ENCODE peak calls at places on chromosomes 2 and 18, in seven cellular contexts. One of them, this sample, is unnamed.

GRCh38 chr18:22170421-22171262 is 1.3 kb downstream of the GATA6 start:
- DNase-seq in A549: peak; percentile 15
- DNase-seq in A673: peak; percentile 32
- DNase-seq in SK-N-SH: peak; percentile 39
- DNase-seq in osteoblast: peak; percentile 97
- DNase-seq in CD4-positive, alpha-beta memory T cell: no peak
- DNase-seq in naive thymus-derived CD4-positive, alpha-beta T cell: no peak
- DNase-seq in this sample: no peak

GRCh38 chr2:162123806-162124758 is 28.0 kb downstream of the GCG start:
- DNase-seq in osteoblast: no peak
- DNase-seq in A673: peak; percentile 73
- DNase-seq in CD4-positive, alpha-beta memory T cell: peak; percentile 64
- DNase-seq in SK-N-SH: peak; percentile 42
- DNase-seq in A549: peak; percentile 35
- DNase-seq in naive thymus-derived CD4-positive, alpha-beta T cell: peak; percentile 40
- DNase-seq in this sample: no peak

GRCh38 chr2:151363709-151364108 is 6.3 kb downstream of the TNFAIP6 start:
- DNase-seq in A673: no peak
- DNase-seq in osteoblast: no peak
- DNase-seq in naive thymus-derived CD4-positive, alpha-beta T cell: no peak
- DNase-seq in A549: no peak
- DNase-seq in SK-N-SH: no peak
- DNase-seq in CD4-positive, alpha-beta memory T cell: no peak
- DNase-seq in this sample: no peak

GRCh38 chr2:232576995-232577394 is 26.5 kb downstream of the EIF4E2 start:
- DNase-seq in osteoblast: no peak
- DNase-seq in A673: no peak
- DNase-seq in SK-N-SH: no peak
- DNase-seq in CD4-positive, alpha-beta memory T cell: no peak
- DNase-seq in naive thymus-derived CD4-positive, alpha-beta T cell: no peak
- DNase-seq in A549: no peak
- DNase-seq in this sample: no peak

GRCh38 chr2:237150186-237150585 is 64.5 kb downstream of the COPS8 start:
- DNase-seq in SK-N-SH: no peak
- DNase-seq in osteoblast: no peak
- DNase-seq in A673: no peak
- DNase-seq in naive thymus-derived CD4-positive, alpha-beta T cell: no peak
- DNase-seq in A549: no peak
- DNase-seq in CD4-positive, alpha-beta memory T cell: no peak
- DNase-seq in this sample: no peak

GRCh38 chr2:29660216-29660615 is 261.2 kb downstream of the ALK start:
- DNase-seq in SK-N-SH: no peak
- DNase-seq in naive thymus-derived CD4-positive, alpha-beta T cell: no peak
- DNase-seq in A673: no peak
- DNase-seq in A549: no peak
- DNase-seq in osteoblast: no peak
- DNase-seq in CD4-positive, alpha-beta memory T cell: no peak
- DNase-seq in this sample: no peak

GRCh38 chr2:24304621-24305020 is 55.7 kb downstream of the ITSN2 start:
- DNase-seq in CD4-positive, alpha-beta memory T cell: no peak
- DNase-seq in naive thymus-derived CD4-positive, alpha-beta T cell: no peak
- DNase-seq in A549: no peak
- DNase-seq in A673: no peak
- DNase-seq in SK-N-SH: no peak
- DNase-seq in osteoblast: peak; percentile 42
- DNase-seq in this sample: no peak

GRCh38 chr2:72211359-72211758 is 63.7 kb upstream of the CYP26B1 start:
- DNase-seq in A549: no peak
- DNase-seq in osteoblast: no peak
- DNase-seq in CD4-positive, alpha-beta memory T cell: no peak
- DNase-seq in SK-N-SH: no peak
- DNase-seq in naive thymus-derived CD4-positive, alpha-beta T cell: no peak
- DNase-seq in A673: no peak
- DNase-seq in this sample: no peak

GRCh38 chr2:182763311-182763912 is 47.4 kb downstream of the DNAJC10 start:
- DNase-seq in SK-N-SH: peak; percentile 19
- DNase-seq in naive thymus-derived CD4-positive, alpha-beta T cell: no peak
- DNase-seq in osteoblast: no peak
- DNase-seq in CD4-positive, alpha-beta memory T cell: no peak
- DNase-seq in A549: peak; percentile 15
- DNase-seq in A673: peak; percentile 62
- DNase-seq in this sample: no peak

GRCh38 chr18:74453011-74453571 is 4.0 kb downstream of the DIPK1C start:
- DNase-seq in A549: no peak
- DNase-seq in osteoblast: no peak
- DNase-seq in CD4-positive, alpha-beta memory T cell: no peak
- DNase-seq in SK-N-SH: no peak
- DNase-seq in naive thymus-derived CD4-positive, alpha-beta T cell: no peak
- DNase-seq in A673: no peak
- DNase-seq in this sample: no peak

GRCh38 chr2:71003396-71003795 is 8.7 kb upstream of the TEX261 start:
- DNase-seq in CD4-positive, alpha-beta memory T cell: no peak
- DNase-seq in SK-N-SH: no peak
- DNase-seq in A549: no peak
- DNase-seq in A673: no peak
- DNase-seq in osteoblast: no peak
- DNase-seq in naive thymus-derived CD4-positive, alpha-beta T cell: no peak
- DNase-seq in this sample: no peak

GRCh38 chr2:195902857-195903256 is 165.8 kb downstream of the DNAH7 start:
- DNase-seq in A549: no peak
- DNase-seq in CD4-positive, alpha-beta memory T cell: no peak
- DNase-seq in naive thymus-derived CD4-positive, alpha-beta T cell: no peak
- DNase-seq in SK-N-SH: no peak
- DNase-seq in osteoblast: no peak
- DNase-seq in A673: no peak
- DNase-seq in this sample: no peak

GRCh38 chr18:62802523-62802922 is 87.2 kb downstream of the PHLPP1 start:
- DNase-seq in A549: no peak
- DNase-seq in SK-N-SH: no peak
- DNase-seq in CD4-positive, alpha-beta memory T cell: no peak
- DNase-seq in A673: peak; percentile 26
- DNase-seq in naive thymus-derived CD4-positive, alpha-beta T cell: no peak
- DNase-seq in osteoblast: no peak
- DNase-seq in this sample: no peak

GRCh38 chr2:235609746-235610145 is 115.9 kb downstream of the AGAP1 start:
- DNase-seq in naive thymus-derived CD4-positive, alpha-beta T cell: no peak
- DNase-seq in A673: no peak
- DNase-seq in A549: no peak
- DNase-seq in osteoblast: no peak
- DNase-seq in SK-N-SH: no peak
- DNase-seq in CD4-positive, alpha-beta memory T cell: no peak
- DNase-seq in this sample: no peak

GRCh38 chr18:26654173-26655009 is 106.0 kb upstream of the KCTD1 start:
- DNase-seq in naive thymus-derived CD4-positive, alpha-beta T cell: no peak
- DNase-seq in SK-N-SH: no peak
- DNase-seq in CD4-positive, alpha-beta memory T cell: no peak
- DNase-seq in A549: no peak
- DNase-seq in osteoblast: no peak
- DNase-seq in A673: no peak
- DNase-seq in this sample: no peak

GRCh38 chr2:122598784-122599183 is 843.3 kb downstream of the TSN start:
- DNase-seq in SK-N-SH: no peak
- DNase-seq in A549: no peak
- DNase-seq in A673: no peak
- DNase-seq in CD4-positive, alpha-beta memory T cell: no peak
- DNase-seq in osteoblast: no peak
- DNase-seq in naive thymus-derived CD4-positive, alpha-beta T cell: no peak
- DNase-seq in this sample: no peak

GRCh38 chr2:134460583-134460998 is 206.7 kb downstream of the MGAT5 start:
- DNase-seq in A673: peak; percentile 37
- DNase-seq in A549: peak; percentile 64
- DNase-seq in CD4-positive, alpha-beta memory T cell: peak; percentile 34
- DNase-seq in osteoblast: peak; percentile 96
- DNase-seq in naive thymus-derived CD4-positive, alpha-beta T cell: no peak
- DNase-seq in SK-N-SH: peak; percentile 76
- DNase-seq in this sample: no peak

GRCh38 chr2:108975613-108976435 is 13.2 kb downstream of the EDAR start:
- DNase-seq in osteoblast: no peak
- DNase-seq in A673: no peak
- DNase-seq in SK-N-SH: no peak
- DNase-seq in A549: no peak
- DNase-seq in CD4-positive, alpha-beta memory T cell: no peak
- DNase-seq in naive thymus-derived CD4-positive, alpha-beta T cell: no peak
- DNase-seq in this sample: no peak

GRCh38 chr2:43331428-43331827 is 105.0 kb upstream of the ZFP36L2 start:
- DNase-seq in A673: no peak
- DNase-seq in osteoblast: no peak
- DNase-seq in A549: no peak
- DNase-seq in naive thymus-derived CD4-positive, alpha-beta T cell: no peak
- DNase-seq in SK-N-SH: peak; percentile 74
- DNase-seq in CD4-positive, alpha-beta memory T cell: no peak
- DNase-seq in this sample: no peak

GRCh38 chr2:95334916-95335641 is 37.9 kb downstream of the KCNIP3 start:
- DNase-seq in naive thymus-derived CD4-positive, alpha-beta T cell: no peak
- DNase-seq in A549: no peak
- DNase-seq in CD4-positive, alpha-beta memory T cell: no peak
- DNase-seq in osteoblast: no peak
- DNase-seq in A673: no peak
- DNase-seq in SK-N-SH: no peak
- DNase-seq in this sample: no peak

GRCh38 chr18:7459851-7460774 is 107.0 kb upstream of the PTPRM start:
- DNase-seq in SK-N-SH: no peak
- DNase-seq in CD4-positive, alpha-beta memory T cell: no peak
- DNase-seq in osteoblast: no peak
- DNase-seq in naive thymus-derived CD4-positive, alpha-beta T cell: no peak
- DNase-seq in A673: no peak
- DNase-seq in A549: no peak
- DNase-seq in this sample: no peak

GRCh38 chr18:75131455-75132000 is 77.4 kb downstream of the PTGR3 start:
- DNase-seq in A549: no peak
- DNase-seq in osteoblast: peak; percentile 73
- DNase-seq in naive thymus-derived CD4-positive, alpha-beta T cell: no peak
- DNase-seq in SK-N-SH: no peak
- DNase-seq in CD4-positive, alpha-beta memory T cell: no peak
- DNase-seq in A673: no peak
- DNase-seq in this sample: no peak

GRCh38 chr2:191625016-191625415 is 52.9 kb upstream of the NABP1 start:
- DNase-seq in A549: no peak
- DNase-seq in A673: peak; percentile 80
- DNase-seq in SK-N-SH: peak; percentile 10
- DNase-seq in osteoblast: no peak
- DNase-seq in CD4-positive, alpha-beta memory T cell: peak; percentile 83
- DNase-seq in naive thymus-derived CD4-positive, alpha-beta T cell: peak; percentile 44
- DNase-seq in this sample: peak; percentile 20

GRCh38 chr2:196324212-196324611 is 152.8 kb upstream of the STK17B start:
- DNase-seq in SK-N-SH: no peak
- DNase-seq in CD4-positive, alpha-beta memory T cell: no peak
- DNase-seq in naive thymus-derived CD4-positive, alpha-beta T cell: no peak
- DNase-seq in A673: no peak
- DNase-seq in osteoblast: no peak
- DNase-seq in A549: no peak
- DNase-seq in this sample: no peak

GRCh38 chr2:189579585-189579984 is 1.0 kb downstream of the SLC40A1 start:
- DNase-seq in SK-N-SH: no peak
- DNase-seq in A673: no peak
- DNase-seq in A549: no peak
- DNase-seq in naive thymus-derived CD4-positive, alpha-beta T cell: no peak
- DNase-seq in osteoblast: no peak
- DNase-seq in CD4-positive, alpha-beta memory T cell: no peak
- DNase-seq in this sample: no peak
- H3K4me1 ChIP-seq in SK-N-SH: no peaks in the 10 kb centered on the region
- H3K4me1 ChIP-seq in A673: peaks cover 5% of the 10 kb centered on the region
- H3K4me1 ChIP-seq in A549: peaks cover 53% of the 10 kb centered on the region
- H3K4me1 ChIP-seq in naive thymus-derived CD4-positive, alpha-beta T cell: peaks cover 24% of the 10 kb centered on the region
- H3K4me1 ChIP-seq in osteoblast: peaks cover 8% of the 10 kb centered on the region
- H3K4me1 ChIP-seq in CD4-positive, alpha-beta memory T cell: peaks cover 59% of the 10 kb centered on the region
- H3K4me1 ChIP-seq in this sample: peaks cover 20% of the 10 kb centered on the region

GRCh38 chr18:55246278-55246677 is 287.0 kb upstream of the CCDC68 start:
- DNase-seq in A673: no peak
- DNase-seq in SK-N-SH: no peak
- DNase-seq in A549: no peak
- DNase-seq in naive thymus-derived CD4-positive, alpha-beta T cell: no peak
- DNase-seq in CD4-positive, alpha-beta memory T cell: no peak
- DNase-seq in osteoblast: no peak
- DNase-seq in this sample: no peak
- H3K4me1 ChIP-seq in A673: peaks cover 32% of the 10 kb centered on the region
- H3K4me1 ChIP-seq in SK-N-SH: peaks cover 48% of the 10 kb centered on the region
- H3K4me1 ChIP-seq in A549: no peaks in the 10 kb centered on the region
- H3K4me1 ChIP-seq in naive thymus-derived CD4-positive, alpha-beta T cell: no peaks in the 10 kb centered on the region
- H3K4me1 ChIP-seq in CD4-positive, alpha-beta memory T cell: no peaks in the 10 kb centered on the region
- H3K4me1 ChIP-seq in osteoblast: peaks cover 52% of the 10 kb centered on the region
- H3K4me1 ChIP-seq in this sample: no peaks in the 10 kb centered on the region

DNA sequence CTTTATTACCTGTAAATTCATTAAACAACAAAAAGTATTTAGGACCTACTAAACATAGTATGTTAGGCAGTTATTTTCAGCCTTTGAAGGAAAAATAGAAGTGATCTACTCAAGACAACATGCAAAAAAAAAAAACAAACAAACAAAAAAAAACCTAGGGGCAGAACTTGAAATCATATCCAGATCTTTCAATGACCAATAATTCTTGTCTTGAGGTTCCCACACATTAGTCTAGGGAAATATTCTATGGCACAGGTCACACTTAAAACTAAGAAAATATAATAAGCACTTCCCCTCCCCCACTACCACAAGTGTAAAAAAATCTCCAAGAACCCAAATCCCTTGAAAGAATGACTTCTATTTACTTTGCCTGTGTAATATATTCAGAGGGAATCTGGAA is 3.6 kb downstream of the PELI1 start:
- DNase-seq in naive thymus-derived CD4-positive, alpha-beta T cell: no peak
- DNase-seq in A549: no peak
- DNase-seq in osteoblast: no peak
- DNase-seq in CD4-positive, alpha-beta memory T cell: no peak
- DNase-seq in A673: no peak
- DNase-seq in SK-N-SH: no peak
- DNase-seq in this sample: no peak
- H3K4me1 ChIP-seq in naive thymus-derived CD4-positive, alpha-beta T cell: peaks cover 33% of the 10 kb centered on the region
- H3K4me1 ChIP-seq in A549: no peaks in the 10 kb centered on the region
- H3K4me1 ChIP-seq in osteoblast: peaks cover 9% of the 10 kb centered on the region
- H3K4me1 ChIP-seq in CD4-positive, alpha-beta memory T cell: peaks cover 70% of the 10 kb centered on the region
- H3K4me1 ChIP-seq in A673: peaks cover 32% of the 10 kb centered on the region
- H3K4me1 ChIP-seq in SK-N-SH: peaks cover 20% of the 10 kb centered on the region
- H3K4me1 ChIP-seq in this sample: peaks cover 30% of the 10 kb centered on the region

GRCh38 chr2:105235388-105236059 is 6.0 kb upstream of the GPR45 start:
- DNase-seq in naive thymus-derived CD4-positive, alpha-beta T cell: peak; percentile 11
- DNase-seq in osteoblast: peak; percentile 89
- DNase-seq in CD4-positive, alpha-beta memory T cell: peak; percentile 27
- DNase-seq in SK-N-SH: peak; percentile 72
- DNase-seq in A673: peak; percentile 87
- DNase-seq in A549: peak; percentile 34
- DNase-seq in this sample: peak; percentile 64
- H3K4me1 ChIP-seq in naive thymus-derived CD4-positive, alpha-beta T cell: no peaks in the 10 kb centered on the region
- H3K4me1 ChIP-seq in osteoblast: peaks cover 8% of the 10 kb centered on the region
- H3K4me1 ChIP-seq in CD4-positive, alpha-beta memory T cell: peaks cover 12% of the 10 kb centered on the region
- H3K4me1 ChIP-seq in SK-N-SH: no peaks in the 10 kb centered on the region
- H3K4me1 ChIP-seq in A673: no peaks in the 10 kb centered on the region
- H3K4me1 ChIP-seq in A549: peaks cover 5% of the 10 kb centered on the region
- H3K4me1 ChIP-seq in this sample: no peaks in the 10 kb centered on the region

This sample was measured in CD8-positive, alpha-beta T cell.